ENCODE peak calls at places on chromosomes 13 and 19, in four cellular contexts. T is GOT3, X is A673, Q is RPMI8226. S is an unnamed sample.

GRCh38 chr19:10737680-10738079 is 19.8 kb downstream of the DNM2 start:
- DNase-seq in Q (no peak), X (no peak), T (no peak), S (no peak)

GRCh38 chr19:43847246-43847645 is 20.1 kb downstream of the ZNF283 start:
- DNase-seq in Q (no peak), X (no peak), T (no peak), S (no peak)

GRCh38 chr19:4852484-4852883 is 15.0 kb downstream of the PLIN3 start:
- DNase-seq in X (no peak), T (no peak), Q (no peak), S (no peak)

GRCh38 chr13:113996081-113996911 is 22.4 kb upstream of the C13orf46 start:
- DNase-seq in T (no peak), X (no peak), Q (no peak), S (no peak)

GRCh38 chr13:97753942-97754670 is 199.4 kb upstream of the IPO5 start:
- DNase-seq in T (no peak), X (no peak), Q (no peak), S (no peak)

GRCh38 chr13:87259479-87260083 is 411.6 kb upstream of the SLITRK5 start:
- DNase-seq in X (peak; percentile 6), T (no peak), Q (peak; percentile 10), S (peak; percentile 3)

GRCh38 chr19:45498411-45499195 is at the start of gene PPM1N:
- DNase-seq in X (peak; percentile 68), Q (peak; percentile 38), T (no peak), S (no peak)

GRCh38 chr19:38434549-38435051 is 1.1 kb downstream of the RYR1 start:
- DNase-seq in X (no peak), Q (peak; percentile 16), T (no peak), S (no peak)

GRCh38 chr19:55069137-55069858 is 6.3 kb upstream of the RDH13 start:
- DNase-seq in T (no peak), Q (peak; percentile 91), X (peak; percentile 58), S (peak; percentile 86)

GRCh38 chr13:109759609-109760008 is 26.8 kb downstream of the IRS2 start:
- DNase-seq in T (no peak), X (no peak), Q (no peak), S (no peak)

GRCh38 chr19:1522838-1523237 is 1.0 kb upstream of the PLK5 start:
- DNase-seq in T (no peak), X (no peak), Q (no peak), S (no peak)

GRCh38 chr19:48506138-48506733 is 5.4 kb downstream of the LMTK3 start:
- DNase-seq in T (no peak), X (peak; percentile 78), Q (peak; percentile 58), S (peak; percentile 60)

GRCh38 chr19:45852145-45852750 is 10.7 kb downstream of the SYMPK start:
- DNase-seq in Q (no peak), T (no peak), X (no peak), S (no peak)

GRCh38 chr19:38183227-38183914 is 40.7 kb downstream of the DPF1 start:
- DNase-seq in X (peak; percentile 36), T (no peak), Q (no peak), S (no peak)

GRCh38 chr19:6219147-6219525 is 60.6 kb downstream of the MLLT1 start:
- DNase-seq in Q (no peak), T (no peak), X (no peak), S (no peak)

GRCh38 chr19:43625918-43626579 is 6.6 kb upstream of the ZNF428 start:
- DNase-seq in X (peak; percentile 40), Q (no peak), T (no peak), S (no peak)

GRCh38 chr13:46113596-46113995 is 8.8 kb upstream of the CPB2 start:
- DNase-seq in T (no peak), X (peak; percentile 74), Q (no peak), S (no peak)

GRCh38 chr19:13026478-13026999 is 31.3 kb downstream of the NFIX start:
- DNase-seq in X (no peak), Q (no peak), T (no peak), S (peak; percentile 77)

GRCh38 chr13:114101831-114102520 is 30.4 kb downstream of the RASA3 start:
- DNase-seq in Q (no peak), T (no peak), X (no peak), S (no peak)

GRCh38 chr13:41075034-41075433 is 13.7 kb downstream of the WBP4 start:
- DNase-seq in X (peak; percentile 40), Q (peak; percentile 36), T (no peak), S (peak; percentile 20)

GRCh38 chr13:31350560-31350959 is 150.8 kb downstream of the B3GLCT start:
- DNase-seq in T (no peak), Q (no peak), X (no peak), S (no peak)

GRCh38 chr13:27791146-27791900 is 960 bp upstream of the GSX1 start:
- DNase-seq in X (no peak), T (no peak), Q (no peak), S (peak; percentile 9)

GRCh38 chr19:48837586-48838191 is 1.4 kb upstream of the HSD17B14 start:
- DNase-seq in Q (no peak), T (no peak), X (no peak), S (no peak)

GRCh38 chr19:38394488-38394887 is 6.0 kb downstream of the SPRED3 start:
- DNase-seq in T (no peak), X (peak; percentile 24), Q (peak; percentile 17), S (no peak)

GRCh38 chr19:38562096-38562495 is 55.7 kb downstream of the MAP4K1 start:
- DNase-seq in X (no peak), Q (no peak), T (no peak), S (no peak)

GRCh38 chr13:73331556-73331955 is 272.8 kb downstream of the KLF5 start:
- DNase-seq in T (no peak), Q (no peak), X (no peak), S (no peak)

GRCh38 chr19:35006342-35006998 is 6.3 kb downstream of the GRAMD1A start:
- DNase-seq in T (no peak), Q (no peak), X (no peak), S (peak; percentile 92)

GRCh38 chr13:39144941-39145533 is 106.8 kb downstream of the NHLRC3 start:
- DNase-seq in X (peak; percentile 87), T (no peak), Q (peak; percentile 24), S (peak; percentile 34)

GRCh38 chr13:32117696-32118095 is 86.1 kb downstream of the FRY start:
- DNase-seq in Q (peak; percentile 31), X (no peak), T (no peak), S (no peak)

S was measured in LoVo.